ENCODE peak calls at places on chromosome 2, in seven cellular contexts. U, E, P, X, R, J and Z are unnamed samples. For H3K9me3, the result is how much of the 10 kb centered on the place peaks cover.

GRCh38 chr2:232325324-232326273 is 53.0 kb upstream of the ALPP start:
- DNase-seq in J (peak), E (no peak), X (peak), R (peak), U (peak), P (peak), Z (peak)

GRCh38 chr2:37875332-37875976 is 49.6 kb upstream of the RMDN2 start:
- DNase-seq in R (no peak), X (no peak), E (no peak), U (no peak), J (no peak), P (no peak), Z (no peak)

GRCh38 chr2:37020212-37020886 is 54.0 kb upstream of the STRN start:
- DNase-seq in J (peak), R (peak), P (peak), X (peak), U (peak), E (peak), Z (no peak)

GRCh38 chr2:213664817-213665216 is 380.6 kb downstream of the SPAG16 start:
- DNase-seq in E (no peak), R (no peak), P (no peak), J (no peak), X (no peak), U (no peak), Z (no peak)

GRCh38 chr2:118850171-118850900 is 2.9 kb upstream of the EN1 start:
- DNase-seq in J (no peak), P (no peak), U (no peak), E (no peak), X (no peak), R (no peak), Z (no peak)

GRCh38 chr2:162058973-162059668 is 14.9 kb downstream of the DPP4 start:
- DNase-seq in P (no peak), J (no peak), X (no peak), U (peak), E (peak), R (peak), Z (no peak)

GRCh38 chr2:6885968-6886367 is 8.4 kb downstream of the RSAD2 start:
- DNase-seq in J (no peak), X (no peak), E (no peak), R (no peak), P (no peak), U (no peak), Z (no peak)

GRCh38 chr2:178241852-178242551 is 47.7 kb downstream of the OSBPL6 start:
- DNase-seq in E (peak), J (no peak), P (peak), U (peak), X (peak), R (peak), Z (no peak)

GRCh38 chr2:179240481-179241451 is 23.9 kb downstream of the SESTD1 start:
- DNase-seq in J (no peak), E (no peak), X (no peak), R (no peak), U (no peak), P (no peak), Z (no peak)

GRCh38 chr2:204108301-204108700 is 171.7 kb downstream of the ICOS start:
- DNase-seq in P (peak), J (no peak), R (peak), X (peak), E (peak), U (no peak), Z (no peak)

GRCh38 chr2:526918-527317 is 150.3 kb downstream of the TMEM18 start:
- DNase-seq in R (no peak), X (no peak), E (no peak), P (no peak), J (no peak), U (no peak), Z (no peak)

GRCh38 chr2:43802135-43802534 is 28.3 kb downstream of the DYNC2LI1 start:
- DNase-seq in X (no peak), R (no peak), J (no peak), E (no peak), P (no peak), U (no peak), Z (no peak)

GRCh38 chr2:241507430-241508239 is 749 bp downstream of the STK25 start:
- DNase-seq in P (peak), X (no peak), J (no peak), U (peak), R (peak), E (no peak), Z (no peak)

GRCh38 chr2:150686391-150686790 is 198.9 kb upstream of the RND3 start:
- DNase-seq in R (peak), E (no peak), J (no peak), U (peak), P (no peak), X (no peak), Z (no peak)

GRCh38 chr2:50863856-50864255 is 168.1 kb downstream of the NRXN1 start:
- DNase-seq in U (no peak), P (no peak), J (no peak), E (no peak), R (no peak), X (no peak), Z (no peak)

GRCh38 chr2:220785181-220785580 is 786.9 kb downstream of the EPHA4 start:
- DNase-seq in J (no peak), E (peak), U (no peak), R (no peak), P (no peak), X (no peak), Z (no peak)

GRCh38 chr2:141317986-141318385 is 812.8 kb downstream of the LRP1B start:
- DNase-seq in P (no peak), R (peak), E (peak), U (peak), X (no peak), J (no peak), Z (no peak)
- H3K9me3 ChIP-seq in P (under half), R (under half), E (under half), U (under half), X (under half), J (under half), Z (under half)

GRCh38 chr2:94877129-94877528 is 5.9 kb downstream of the TEKT4 start:
- DNase-seq in E (no peak), P (no peak), U (no peak), X (no peak), J (no peak), R (no peak), Z (no peak)
- H3K9me3 ChIP-seq in E (under half), P (under half), U (under half), X (under half), J (under half), R (under half), Z (under half)

DNA sequence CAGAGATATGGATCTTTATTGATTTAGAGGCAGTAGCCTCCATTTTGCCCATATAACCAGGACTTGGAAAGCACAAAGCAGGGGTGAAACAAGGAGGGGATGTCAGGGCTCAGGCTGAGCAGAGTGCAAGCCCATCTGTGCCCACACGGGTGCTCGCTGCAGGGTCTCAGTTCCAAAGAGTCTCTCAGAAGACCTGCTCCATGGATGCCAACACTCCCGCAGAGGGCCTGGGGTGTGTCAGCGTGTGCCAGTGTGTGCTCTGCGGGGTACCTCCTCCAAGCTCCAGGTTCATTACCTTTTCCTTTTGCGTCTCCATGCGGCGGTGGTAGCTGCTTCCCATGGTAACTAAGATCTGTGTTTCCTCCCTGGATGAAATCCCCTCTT is 107.5 kb downstream of the EIPR1 start:
- DNase-seq in U (no peak), P (no peak), J (no peak), X (no peak), R (no peak), E (no peak), Z (no peak)
- H3K9me3 ChIP-seq in U (under half), P (under half), J (under half), X (under half), R (under half), E (under half), Z (under half)

DNA sequence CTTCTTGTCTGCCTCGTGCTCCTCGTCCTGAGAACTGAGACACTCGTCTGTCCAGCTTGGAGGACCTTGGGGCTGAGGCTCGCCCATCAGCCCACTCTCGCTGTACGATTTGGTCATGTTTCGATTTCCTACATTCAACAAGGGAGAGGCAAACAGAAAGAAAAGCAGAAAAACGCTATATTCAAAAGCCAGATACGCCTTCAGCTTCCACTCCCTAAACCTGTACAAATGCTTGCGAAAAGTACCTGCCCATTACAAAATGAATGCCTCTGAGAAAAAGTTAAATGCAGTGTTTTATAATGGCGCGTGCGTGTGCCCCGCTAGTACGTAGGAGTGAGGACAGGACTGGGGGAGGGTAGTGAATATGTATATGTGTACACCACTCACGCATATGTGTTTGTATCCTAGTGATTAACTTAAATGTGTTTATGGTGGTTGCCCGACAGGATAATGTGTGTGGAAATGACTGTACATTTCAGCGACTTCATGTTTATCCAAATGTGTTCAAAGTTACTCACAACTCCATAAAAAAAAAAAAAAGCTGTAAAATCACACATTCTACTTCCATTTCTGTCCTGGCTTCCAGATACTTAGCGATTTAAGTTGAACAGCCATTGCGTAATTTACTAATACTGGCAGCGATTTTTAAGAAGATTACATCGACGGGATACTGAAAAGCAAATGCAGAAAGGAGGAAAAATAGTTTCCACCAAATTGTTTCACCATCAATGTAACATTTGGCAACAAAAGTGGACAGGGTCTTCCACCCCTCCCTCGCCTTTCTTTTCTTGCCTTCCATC is 1.4 kb downstream of the NEUROD1 start:
- DNase-seq in J (no peak), E (no peak), P (no peak), X (no peak), U (no peak), R (no peak), Z (no peak)
- H3K9me3 ChIP-seq in J (under half), E (under half), P (under half), X (under half), U (under half), R (under half), Z (under half)

GRCh38 chr2:3432067-3432466 is 52.6 kb downstream of the TRAPPC12 start:
- DNase-seq in U (peak), E (no peak), X (no peak), P (no peak), J (no peak), R (no peak), Z (no peak)

GRCh38 chr2:3429068-3429610 is 49.6 kb downstream of the TRAPPC12 start:
- DNase-seq in E (peak), U (no peak), R (peak), P (no peak), X (no peak), J (no peak), Z (no peak)

GRCh38 chr2:3430211-3430610 is 50.7 kb downstream of the TRAPPC12 start:
- DNase-seq in J (no peak), E (peak), R (peak), P (no peak), X (no peak), U (peak), Z (no peak)

GRCh38 chr2:3432693-3433338 is 53.3 kb downstream of the TRAPPC12 start:
- DNase-seq in P (no peak), X (no peak), E (no peak), J (no peak), U (no peak), R (no peak), Z (no peak)

GRCh38 chr2:3430740-3431490 is 51.4 kb downstream of the TRAPPC12 start:
- DNase-seq in J (no peak), U (no peak), E (no peak), P (peak), R (no peak), X (no peak), Z (no peak)
- H3K9me3 ChIP-seq in J (under half), U (under half), E (under half), P (under half), R (under half), X (under half), Z (under half)

DNA sequence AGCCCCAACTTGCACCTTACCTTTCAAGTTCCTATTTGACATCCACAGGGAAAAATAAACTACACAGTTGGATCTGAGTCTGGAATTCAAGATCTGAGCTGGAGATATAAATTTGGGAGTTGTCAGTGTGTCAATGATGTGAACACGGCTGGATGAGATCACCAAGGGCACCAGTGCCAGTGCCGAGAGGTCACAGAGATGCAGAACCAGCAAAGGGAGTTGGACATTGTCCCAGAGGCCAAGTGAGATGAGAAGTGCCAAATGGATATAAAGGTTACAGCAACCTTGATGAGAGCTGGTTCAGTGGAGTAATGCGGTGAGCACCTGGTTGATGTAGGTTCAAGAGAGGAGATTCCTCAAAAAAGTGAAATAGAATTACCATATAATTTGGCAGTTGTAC is 24.8 kb downstream of the LRRFIP1 start:
- DNase-seq in R (no peak), J (peak), U (no peak), E (no peak), P (no peak), X (no peak), Z (no peak)
- H3K9me3 ChIP-seq in R (under half), J (under half), U (under half), E (under half), P (under half), X (under half), Z (under half)

DNA sequence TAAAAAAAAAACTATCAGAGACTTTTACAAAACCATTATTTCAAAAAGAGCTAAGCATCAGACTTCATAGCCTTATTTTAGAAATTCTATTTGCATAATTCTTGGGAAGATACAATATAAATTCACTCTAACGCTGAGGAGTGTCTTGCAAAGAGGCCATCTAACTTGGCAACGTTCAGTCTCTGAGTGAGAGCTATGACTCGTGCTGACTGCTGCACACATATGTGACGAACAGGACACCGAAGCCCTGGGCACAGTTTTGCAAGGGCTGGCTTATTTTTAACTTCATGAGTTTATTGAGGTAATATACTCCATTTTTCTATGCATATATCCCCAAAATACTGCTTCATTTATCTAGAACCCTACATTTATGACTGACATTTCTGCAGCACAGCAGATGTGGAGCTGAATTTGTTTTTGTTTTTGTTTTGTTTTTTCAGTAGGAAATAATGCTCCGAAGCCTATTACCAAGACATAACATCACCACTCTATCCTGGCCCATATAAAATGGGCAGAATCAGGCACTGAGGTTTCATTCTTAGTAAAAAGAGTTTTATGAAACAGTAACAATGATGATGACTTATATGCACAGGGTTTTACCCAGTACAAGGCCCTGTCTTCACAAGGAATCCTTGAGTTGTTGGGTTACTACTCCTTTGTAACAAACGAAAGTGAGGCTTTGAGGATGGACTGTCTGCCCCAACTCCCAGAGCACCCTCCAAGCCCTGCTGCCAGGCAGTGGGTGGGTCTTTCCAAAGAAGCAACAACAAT is 68.3 kb downstream of the CRACDL start:
- DNase-seq in U (peak), X (no peak), P (no peak), E (no peak), J (no peak), R (peak), Z (no peak)
- H3K9me3 ChIP-seq in U (under half), X (under half), P (under half), E (under half), J (under half), R (under half), Z (under half)

GRCh38 chr2:16394072-16394985 is 271.3 kb downstream of the CYRIA start:
- DNase-seq in E (no peak), J (no peak), U (no peak), P (peak), R (no peak), X (no peak), Z (no peak)

GRCh38 chr2:16394986-16395550 is 270.6 kb downstream of the CYRIA start:
- DNase-seq in X (no peak), R (no peak), P (no peak), E (no peak), U (no peak), J (no peak), Z (no peak)

GRCh38 chr2:16392647-16393482 is 272.8 kb downstream of the CYRIA start:
- DNase-seq in J (no peak), X (no peak), R (no peak), U (no peak), P (peak), E (no peak), Z (no peak)

GRCh38 chr2:16391986-16392385 is 273.6 kb downstream of the CYRIA start:
- DNase-seq in J (no peak), R (no peak), E (no peak), U (no peak), X (no peak), P (no peak), Z (no peak)

DNA sequence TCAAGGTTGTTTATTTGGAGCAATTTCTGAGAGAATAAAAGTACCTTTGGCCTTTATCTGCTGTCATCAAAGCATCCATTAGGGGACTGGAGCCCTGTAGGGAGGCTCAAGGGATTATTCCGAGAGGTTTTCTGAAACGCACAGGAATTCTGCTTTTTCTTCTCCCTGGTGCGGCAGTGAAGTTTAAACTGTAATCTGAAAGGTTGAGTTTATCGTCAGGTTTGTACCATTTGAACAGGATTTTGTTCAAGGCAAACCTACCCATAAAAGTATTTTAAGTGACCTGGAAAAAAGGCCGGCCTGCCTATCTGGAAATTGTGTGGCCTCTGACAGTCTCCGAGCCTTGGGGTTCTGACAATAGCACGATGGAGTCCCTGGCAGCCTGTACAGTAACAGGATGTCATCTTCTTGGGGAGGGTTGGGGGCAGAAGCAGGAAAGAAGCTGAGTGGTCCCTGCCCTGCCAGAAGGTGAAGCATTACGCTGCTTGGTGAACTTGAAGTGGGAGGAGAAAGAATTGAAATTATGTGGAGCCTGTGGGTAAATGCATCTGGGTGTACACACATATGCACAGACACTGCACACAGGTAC is 272.1 kb downstream of the CYRIA start:
- DNase-seq in J (no peak), E (no peak), X (no peak), R (no peak), U (no peak), P (no peak), Z (no peak)
- H3K9me3 ChIP-seq in J (under half), E (under half), X (under half), R (under half), U (under half), P (under half), Z (under half)

DNA sequence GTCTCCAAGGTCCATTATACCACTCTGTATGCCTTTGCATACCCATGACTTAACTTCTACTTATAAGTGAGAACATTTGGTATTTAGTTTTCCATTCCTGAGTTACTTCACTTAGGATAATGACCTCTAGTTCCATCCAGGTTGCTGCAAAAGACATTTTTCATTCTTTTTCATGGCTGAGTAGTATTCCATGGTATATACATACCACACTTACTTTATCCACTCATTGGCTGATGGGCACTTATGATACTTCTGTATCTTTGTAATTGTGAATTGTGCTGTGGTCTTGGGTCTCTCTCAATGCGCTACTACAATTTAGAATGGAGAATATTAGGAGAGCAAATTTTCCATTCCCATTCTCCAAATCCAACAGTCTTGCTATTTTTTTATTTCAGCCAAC is 76.4 kb downstream of the ZRANB3 start:
- DNase-seq in R (no peak), U (no peak), J (no peak), X (no peak), E (no peak), P (no peak), Z (no peak)
- H3K9me3 ChIP-seq in R (under half), U (under half), J (under half), X (under half), E (under half), P (under half), Z (under half)